ENCODE peak calls at places on chromosomes 11 and 22, in four cellular contexts. S is body of pancreas, A is ovary, W is IMR-90. O is an unnamed sample.

GRCh38 chr11:132972565-132972964 is 559.7 kb downstream of the OPCML start:
- DNase-seq in A (no peak), W (no peak), S (no peak), O (no peak)

GRCh38 chr11:18536195-18536594 is 9.5 kb upstream of the TSG101 start:
- DNase-seq in A (no peak), S (no peak), W (no peak), O (no peak)

GRCh38 chr11:123671534-123671933 is 17.1 kb upstream of the SCN3B start:
- DNase-seq in S (no peak), W (no peak), A (no peak), O (no peak)

GRCh38 chr22:47571616-47572015 is 809.2 kb downstream of the TBC1D22A start:
- DNase-seq in W (no peak), A (no peak), S (no peak), O (no peak)

GRCh38 chr11:85805387-85805786 is 5.6 kb downstream of the SYTL2 start:
- DNase-seq in A (no peak), W (peak), S (no peak), O (no peak)

GRCh38 chr22:37464181-37464580 is 22.0 kb downstream of the MFNG start:
- DNase-seq in A (no peak), S (no peak), W (no peak), O (no peak)

GRCh38 chr22:40237241-40237640 is 59.5 kb downstream of the TNRC6B start:
- DNase-seq in S (no peak), W (no peak), A (no peak), O (no peak)

GRCh38 chr11:102799656-102800339 is 1.8 kb upstream of the MMP1 start:
- DNase-seq in W (peak), A (no peak), S (no peak), O (no peak)

GRCh38 chr22:48257690-48258065 is 1495.2 kb downstream of the TBC1D22A start:
- DNase-seq in A (no peak), W (no peak), S (no peak), O (no peak)

GRCh38 chr22:38262051-38262795 is 10.6 kb downstream of the TMEM184B start:
- DNase-seq in A (peak), W (no peak), S (peak), O (no peak)

GRCh38 chr11:2901854-2902783 is 16.5 kb upstream of the CDKN1C start:
- DNase-seq in A (peak), W (peak), S (peak), O (peak)
- TF ChIP-seq POLR2A in A (peak), W (no peak), S (peak), O (no peak)

DNA sequence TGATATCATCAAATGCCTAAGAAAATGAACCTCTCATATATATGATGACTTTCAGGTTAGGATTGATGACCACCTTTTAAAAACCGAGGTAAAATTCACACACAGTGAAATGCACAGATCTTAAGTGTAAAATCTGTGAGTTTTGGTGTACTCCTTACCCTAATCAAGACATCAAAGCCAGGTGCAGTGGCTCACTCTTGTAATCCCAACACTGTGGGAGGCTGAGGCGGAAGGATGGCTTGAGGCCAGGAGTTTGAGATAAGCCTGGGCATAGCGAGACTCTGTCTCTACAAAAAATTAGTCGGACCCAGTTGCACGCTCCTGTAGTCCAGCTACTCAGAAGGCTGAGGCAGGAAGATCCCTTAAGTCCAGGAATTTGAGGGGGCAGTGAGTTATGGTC is 140.4 kb downstream of the UVRAG start:
- DNase-seq in A (no peak), W (no peak), S (no peak), O (no peak)
- TF ChIP-seq CTCF in A (no peak), W (no peak), S (no peak), O (no peak)

GRCh38 chr11:110121204-110121603 is 28.0 kb downstream of the ZC3H12C start:
- DNase-seq in W (peak), S (no peak), A (no peak), O (no peak)

GRCh38 chr11:110113507-110113906 is 20.3 kb downstream of the ZC3H12C start:
- DNase-seq in W (no peak), S (no peak), A (no peak), O (no peak)

GRCh38 chr11:110123003-110123402 is 29.8 kb downstream of the ZC3H12C start:
- DNase-seq in S (no peak), W (peak), A (no peak), O (no peak)

GRCh38 chr11:110124605-110125004 is 31.4 kb downstream of the ZC3H12C start:
- DNase-seq in W (no peak), A (no peak), S (no peak), O (no peak)

DNA sequence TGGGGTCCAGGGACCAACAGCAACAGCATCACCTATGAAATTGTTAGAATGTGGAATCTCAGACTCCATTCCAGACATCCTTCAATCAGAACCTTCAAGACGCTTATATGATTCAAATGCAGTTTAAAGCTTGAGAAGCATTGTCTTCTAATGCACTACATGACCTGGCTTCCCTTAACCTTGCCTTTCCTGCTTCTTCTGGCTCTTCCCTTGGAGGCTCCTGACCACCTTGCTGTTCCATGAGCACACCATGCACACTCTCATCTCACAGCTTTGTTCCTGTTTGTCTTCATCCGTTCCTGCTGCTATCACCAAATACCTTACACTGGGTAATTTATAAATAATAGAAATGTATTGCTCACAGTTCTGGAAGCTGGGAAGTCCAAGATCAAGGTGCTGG is 26.1 kb downstream of the ZC3H12C start:
- DNase-seq in W (no peak), S (no peak), A (no peak), O (no peak)
- TF ChIP-seq POLR2A in W (no peak), S (no peak), A (no peak), O (no peak)

GRCh38 chr22:19753090-19753842 is 7.3 kb upstream of the TBX1 start:
- DNase-seq in W (no peak), A (no peak), S (no peak), O (no peak)
- TF ChIP-seq CTCF in W (no peak), A (no peak), S (no peak), O (no peak)

GRCh38 chr11:60242607-60243292 is at the start of gene MS4A4E:
- DNase-seq in W (no peak), A (no peak), S (no peak), O (no peak)
- TF ChIP-seq POLR2A in W (no peak), A (no peak), S (no peak), O (no peak)

DNA sequence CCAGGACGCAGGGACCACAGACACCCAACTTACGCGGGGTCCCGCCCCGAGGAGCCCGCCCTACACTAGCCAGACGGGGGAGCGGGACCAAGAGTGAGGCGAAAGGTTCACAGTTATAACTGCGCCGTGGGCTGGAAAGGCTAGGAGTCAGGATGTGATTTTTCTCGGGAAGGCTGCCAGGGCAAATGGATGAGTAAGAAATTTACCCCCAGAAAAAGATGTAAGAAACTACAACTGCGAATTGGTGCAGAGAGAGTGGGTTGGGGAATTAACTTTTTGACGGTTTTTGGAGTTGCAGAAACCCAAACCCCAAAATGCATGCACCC is 1.3 kb downstream of the TSPAN18 start:
- DNase-seq in S (no peak), A (no peak), W (no peak), O (no peak)
- TF ChIP-seq CTCF in S (no peak), A (no peak), W (no peak), O (no peak)

GRCh38 chr11:47188262-47188661 is 2.0 kb upstream of the PACSIN3 start:
- DNase-seq in A (no peak), S (no peak), W (no peak), O (no peak)

GRCh38 chr11:47187723-47188122 is 1.5 kb upstream of the PACSIN3 start:
- DNase-seq in S (peak), W (no peak), A (peak), O (no peak)

GRCh38 chr11:47185305-47186075 is 744 bp downstream of the PACSIN3 start:
- DNase-seq in S (peak), A (peak), W (peak), O (no peak)

GRCh38 chr11:47186076-47186936 is at the start of gene PACSIN3:
- DNase-seq in W (peak), S (peak), A (peak), O (no peak)

GRCh38 chr11:47186937-47187681 is 875 bp upstream of the PACSIN3 start:
- DNase-seq in A (peak), S (peak), W (peak), O (peak)
- TF ChIP-seq POLR2A in A (no peak), S (peak), W (no peak), O (no peak)

DNA sequence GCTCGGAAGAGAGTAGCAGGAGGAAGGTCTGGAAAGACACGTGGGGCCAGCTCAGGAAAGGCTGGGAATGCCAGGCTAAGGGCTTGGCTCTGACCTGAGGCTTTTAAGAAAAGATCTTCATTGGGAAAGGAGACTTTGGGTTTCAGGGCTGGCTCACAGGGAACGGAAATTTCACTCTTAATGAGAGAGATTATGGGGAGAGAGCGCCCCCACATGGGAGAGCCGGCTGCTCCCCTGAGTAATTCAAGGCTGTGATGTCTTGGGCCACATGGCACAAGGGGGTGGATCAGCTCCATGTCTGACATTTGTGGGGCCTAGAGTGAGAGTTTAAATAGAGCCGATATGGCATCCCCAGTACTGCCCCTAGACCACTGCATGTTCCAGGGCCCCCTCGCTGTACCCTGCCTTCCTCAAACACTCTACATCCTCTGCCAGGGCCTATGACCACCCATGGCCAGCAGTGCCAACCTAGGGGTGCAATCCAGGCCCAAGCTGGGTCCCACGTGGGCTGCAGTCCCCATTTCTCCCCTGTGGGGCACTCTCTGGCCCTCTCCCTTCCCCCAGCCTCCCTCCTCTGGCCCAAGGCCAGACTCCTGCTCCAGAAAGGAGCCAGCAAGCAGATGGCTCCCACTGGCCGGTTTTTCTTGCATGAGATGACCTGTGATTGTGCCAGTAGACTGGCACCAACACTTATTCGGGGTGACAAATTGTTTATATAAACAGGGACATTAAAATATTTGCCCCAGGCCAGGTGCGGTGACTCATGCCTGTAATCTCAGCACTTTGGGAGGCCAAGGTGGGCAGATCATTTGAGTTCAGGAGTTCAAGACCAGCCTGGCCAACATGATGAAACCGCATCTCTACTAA is 75.2 kb downstream of the ISX start:
- DNase-seq in W (no peak), S (no peak), A (no peak), O (no peak)
- TF ChIP-seq CTCF in W (no peak), S (no peak), A (no peak), O (no peak)

DNA sequence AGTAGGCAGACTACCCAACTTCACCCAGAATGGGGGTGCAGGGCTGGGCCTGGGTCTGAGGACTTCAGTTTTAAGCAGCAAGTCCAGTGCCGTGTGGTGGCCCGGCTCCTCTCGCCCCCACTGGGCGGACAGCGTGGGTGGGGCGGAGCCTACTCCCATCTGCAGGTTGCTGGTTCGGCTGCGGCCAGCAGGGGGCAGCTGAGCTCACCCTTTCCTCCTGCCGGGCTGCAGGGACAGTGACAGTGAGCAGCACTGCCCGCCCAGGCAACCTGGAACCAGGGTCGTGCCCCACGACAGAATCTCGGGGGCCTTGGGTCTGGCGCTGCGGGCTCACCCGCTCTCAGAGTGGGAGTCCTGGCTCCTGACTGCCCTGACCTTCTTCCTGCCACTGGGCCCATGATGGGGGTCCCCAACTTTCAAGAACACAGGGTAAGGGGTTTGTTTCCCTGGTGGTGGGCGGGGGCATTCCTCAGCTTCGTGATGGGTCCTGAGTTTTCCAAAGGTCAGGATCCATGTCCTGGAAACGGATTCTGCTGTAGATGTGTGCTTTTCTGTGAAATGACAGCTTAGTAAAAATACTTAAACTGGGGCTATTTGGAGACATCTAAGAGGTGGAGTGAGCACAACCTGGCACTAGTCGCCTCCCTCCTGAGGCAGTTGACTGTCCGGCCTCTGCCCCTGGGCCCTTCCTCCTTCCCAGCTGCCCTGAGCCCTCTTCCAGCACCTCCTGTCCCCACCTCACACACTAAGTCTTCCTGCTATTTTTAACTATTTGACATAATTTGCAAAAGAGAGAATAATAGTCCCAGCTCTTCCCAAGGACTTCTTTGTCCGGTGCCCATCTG is 6.0 kb upstream of the NEAT1 start:
- DNase-seq in A (peak), W (peak), S (peak), O (peak)
- TF ChIP-seq POLR2A in A (peak), W (peak), S (no peak), O (no peak)

GRCh38 chr11:61889831-61890230 is 1.5 kb downstream of the FADS3 start:
- DNase-seq in W (no peak), S (no peak), A (no peak), O (no peak)
- TF ChIP-seq CTCF in W (no peak), S (no peak), A (no peak), O (no peak)